ENCODE peak calls at places on chromosomes 3 and 15, in six cellular contexts. U is gastrocnemius medialis, R is left ventricle myocardium inferior, O is psoas muscle, J is GM23338, F is ovary. L is an unnamed sample.

GRCh38 chr3:52268036-52268435 is 10.4 kb downstream of the WDR82 start:
- DNase-seq in U (no peak), R (no peak), O (no peak), J (no peak), F (no peak), L (no peak)

GRCh38 chr15:57835119-57835518 is 128.6 kb downstream of the POLR2M start:
- DNase-seq in U (no peak), R (no peak), O (no peak), J (no peak), F (no peak), L (no peak)

GRCh38 chr15:69044899-69045298 is 30.4 kb downstream of the NOX5 start:
- DNase-seq in U (no peak), R (no peak), O (no peak), J (no peak), F (no peak), L (no peak)

GRCh38 chr15:92545996-92546395 is 109.6 kb downstream of the FAM174B start:
- DNase-seq in U (no peak), R (no peak), O (no peak), J (no peak), F (no peak), L (no peak)

GRCh38 chr15:69027976-69028518 is 13.6 kb downstream of the NOX5 start:
- DNase-seq in U (no peak), R (no peak), O (no peak), J (no peak), F (no peak), L (no peak)

GRCh38 chr3:39541917-39542329 is 74.4 kb downstream of the MOBP start:
- DNase-seq in U (no peak), R (no peak), O (no peak), J (peak; percentile 68), F (no peak), L (no peak)

GRCh38 chr3:143654906-143655305 is 193.4 kb downstream of the SLC9A9 start:
- DNase-seq in U (no peak), R (no peak), O (no peak), J (no peak), F (no peak), L (peak; percentile 47)

GRCh38 chr15:87743557-87743956 is 513.0 kb downstream of the NTRK3 start:
- DNase-seq in U (no peak), R (no peak), O (no peak), J (no peak), F (no peak), L (peak; percentile 31)

GRCh38 chr3:57252404-57252803 is 24.9 kb downstream of the APPL1 start:
- DNase-seq in U (peak; percentile 51), R (no peak), O (no peak), J (no peak), F (no peak), L (no peak)

GRCh38 chr3:112056451-112056929 is 22.0 kb downstream of the TMPRSS7 start:
- DNase-seq in U (no peak), R (no peak), O (no peak), J (no peak), F (no peak), L (no peak)

GRCh38 chr15:99976811-99977271 is 243.6 kb upstream of the LYSMD4 start:
- DNase-seq in U (no peak), R (no peak), O (peak; percentile 50), J (no peak), F (no peak), L (no peak)

GRCh38 chr15:83446904-83447708 is at the start of gene SH3GL3:
- DNase-seq in U (peak; percentile 35), R (peak; percentile 76), O (peak; percentile 84), J (peak; percentile 93), F (peak; percentile 49), L (no peak)

GRCh38 chr15:82165948-82166376 is 96.6 kb downstream of the EFL1 start:
- DNase-seq in U (no peak), R (no peak), O (no peak), J (no peak), F (no peak), L (no peak)

GRCh38 chr3:61146010-61146569 is 105.2 kb downstream of the FHIT start:
- DNase-seq in U (no peak), R (no peak), O (no peak), J (no peak), F (no peak), L (no peak)

GRCh38 chr3:120147072-120147871 is 53.0 kb upstream of the GSK3B start:
- DNase-seq in U (no peak), R (no peak), O (no peak), J (peak; percentile 65), F (no peak), L (no peak)

DNA sequence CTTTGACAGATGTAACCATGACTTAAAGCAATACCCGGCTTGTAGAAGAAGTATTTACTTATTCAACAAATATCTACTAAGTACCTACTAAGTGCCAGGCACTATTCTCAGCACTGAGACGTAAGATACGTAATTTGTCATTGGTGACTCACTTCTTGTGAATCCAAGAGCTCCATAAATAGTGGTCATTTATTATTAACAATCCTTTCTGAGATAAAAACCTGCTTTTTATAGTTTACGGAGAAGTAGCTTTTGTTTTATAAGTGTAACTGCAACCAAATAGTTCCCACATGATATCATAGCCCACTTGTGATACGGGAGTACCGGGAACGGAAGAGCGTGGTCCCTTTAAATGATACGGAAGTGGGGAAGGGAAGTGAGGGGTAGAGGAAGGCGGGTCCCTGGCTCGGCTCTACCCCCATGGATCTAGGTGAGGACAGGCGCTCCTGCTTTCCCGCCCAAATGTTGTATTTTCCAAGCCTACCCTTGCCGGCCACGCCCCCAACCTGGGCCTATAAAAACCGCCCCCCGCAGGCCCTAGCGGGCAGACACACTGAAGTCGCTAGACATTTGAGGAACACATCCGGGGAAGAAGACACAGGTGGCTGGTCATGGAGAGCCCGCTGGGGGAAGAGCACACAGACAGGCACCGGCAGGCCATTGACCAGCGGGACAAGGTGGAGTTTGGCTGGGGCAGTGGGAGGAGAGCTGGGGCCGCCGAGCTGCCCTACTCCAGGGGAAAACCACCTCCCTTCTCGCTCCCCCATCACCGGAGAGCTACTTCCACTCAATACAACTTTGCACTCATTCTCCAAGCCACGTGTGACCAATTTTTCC is at the start of gene SAMMSON:
- DNase-seq in U (no peak), R (no peak), O (no peak), J (peak; percentile 60), F (peak; percentile 84), L (no peak)
- TF ChIP-seq CTCF in U (no peak), R (no peak), O (no peak), J (no peak), F (no peak), L (no peak)

GRCh38 chr15:78757636-78757905 is 53.7 kb downstream of the ADAMTS7 start:
- DNase-seq in U (no peak), R (no peak), O (no peak), J (no peak), F (no peak), L (no peak)

GRCh38 chr15:78761891-78762385 is 49.3 kb downstream of the ADAMTS7 start:
- DNase-seq in U (peak; percentile 1), R (no peak), O (no peak), J (no peak), F (no peak), L (no peak)

GRCh38 chr15:78763796-78764241 is 47.4 kb downstream of the ADAMTS7 start:
- DNase-seq in U (peak; percentile 1), R (no peak), O (peak; percentile 53), J (no peak), F (no peak), L (no peak)

GRCh38 chr15:78763111-78763795 is 48.0 kb downstream of the ADAMTS7 start:
- DNase-seq in U (peak; percentile 1), R (no peak), O (peak; percentile 31), J (no peak), F (no peak), L (no peak)

DNA sequence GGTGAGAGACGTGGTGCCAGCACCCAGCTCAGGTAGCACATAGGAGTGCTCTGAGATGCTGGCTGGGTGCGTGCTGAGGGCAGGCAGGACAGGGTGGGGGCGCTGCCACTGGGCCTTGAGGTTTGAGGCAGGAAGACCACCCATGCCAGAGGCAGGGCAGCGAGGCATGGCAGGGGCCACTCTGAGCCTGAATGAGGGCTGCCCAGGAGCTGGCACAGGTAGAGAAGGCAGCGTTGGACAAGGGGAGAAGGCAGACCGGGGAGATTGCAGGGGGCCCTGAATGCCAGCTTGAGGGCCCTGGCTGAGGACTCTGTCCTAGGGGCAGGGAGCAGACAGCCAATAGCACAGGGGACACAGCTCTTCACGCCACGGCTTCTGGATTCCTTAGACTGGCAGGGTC is 50.2 kb downstream of the ADAMTS7 start:
- DNase-seq in U (peak; percentile 0), R (no peak), O (peak; percentile 43), J (no peak), F (no peak), L (no peak)
- H3K4me3 ChIP-seq in U (no peak overlapping the region), R (no peak overlapping the region), O (no peak overlapping the region), J (no peak overlapping the region), F (no peak overlapping the region), L (no peak overlapping the region)

DNA sequence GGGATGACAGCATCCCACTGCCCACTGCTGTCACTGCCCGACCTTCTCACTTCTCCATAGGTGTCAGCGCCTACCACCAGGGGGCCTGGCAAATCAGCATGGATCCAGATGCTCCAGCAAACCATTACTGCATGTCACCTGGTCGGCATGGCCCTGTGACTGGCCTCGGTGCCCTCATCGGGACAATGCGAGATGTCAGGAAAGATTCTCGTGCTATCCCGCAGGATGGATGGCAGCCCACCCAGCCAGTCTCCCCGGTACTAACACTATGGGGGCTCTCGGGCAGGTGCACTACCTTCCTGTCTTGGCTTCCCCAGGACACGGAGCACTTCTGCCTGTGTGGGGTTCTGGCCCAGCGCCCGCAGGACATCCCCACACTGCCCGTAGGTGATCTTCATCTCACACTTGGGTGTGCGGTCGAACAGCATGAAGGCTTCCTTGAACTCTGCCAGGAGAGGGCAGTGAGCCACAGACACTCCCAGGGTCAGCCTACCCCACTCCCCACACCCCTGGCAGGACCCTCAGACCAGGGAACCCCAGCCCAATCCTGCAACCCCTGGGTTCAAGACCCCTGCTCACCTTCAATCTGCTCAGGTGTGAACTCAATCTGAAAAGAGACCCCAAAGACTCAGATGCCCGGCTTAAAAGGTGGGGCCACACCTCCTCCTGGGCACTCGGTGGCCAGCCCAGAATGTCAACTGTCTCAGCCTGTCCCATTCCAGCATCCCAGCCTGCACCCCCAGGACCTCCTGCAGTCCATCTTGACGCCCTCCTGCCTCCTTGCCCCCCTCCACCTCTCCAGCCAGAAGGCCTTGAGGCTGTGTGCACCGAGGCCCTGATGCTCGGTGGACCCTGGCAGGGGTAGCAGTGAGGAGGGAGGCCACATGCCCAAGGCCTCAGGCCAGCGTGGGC is 2.6 kb downstream of the MYL3 start:
- DNase-seq in U (peak; percentile 12), R (peak; percentile 44), O (peak; percentile 80), J (peak; percentile 61), F (peak; percentile 7), L (no peak)
- TF ChIP-seq CTCF in U (peak; percentile 47), R (peak; percentile 58), O (peak; percentile 42), J (peak; percentile 63), F (no peak), L (peak; percentile 64)

DNA sequence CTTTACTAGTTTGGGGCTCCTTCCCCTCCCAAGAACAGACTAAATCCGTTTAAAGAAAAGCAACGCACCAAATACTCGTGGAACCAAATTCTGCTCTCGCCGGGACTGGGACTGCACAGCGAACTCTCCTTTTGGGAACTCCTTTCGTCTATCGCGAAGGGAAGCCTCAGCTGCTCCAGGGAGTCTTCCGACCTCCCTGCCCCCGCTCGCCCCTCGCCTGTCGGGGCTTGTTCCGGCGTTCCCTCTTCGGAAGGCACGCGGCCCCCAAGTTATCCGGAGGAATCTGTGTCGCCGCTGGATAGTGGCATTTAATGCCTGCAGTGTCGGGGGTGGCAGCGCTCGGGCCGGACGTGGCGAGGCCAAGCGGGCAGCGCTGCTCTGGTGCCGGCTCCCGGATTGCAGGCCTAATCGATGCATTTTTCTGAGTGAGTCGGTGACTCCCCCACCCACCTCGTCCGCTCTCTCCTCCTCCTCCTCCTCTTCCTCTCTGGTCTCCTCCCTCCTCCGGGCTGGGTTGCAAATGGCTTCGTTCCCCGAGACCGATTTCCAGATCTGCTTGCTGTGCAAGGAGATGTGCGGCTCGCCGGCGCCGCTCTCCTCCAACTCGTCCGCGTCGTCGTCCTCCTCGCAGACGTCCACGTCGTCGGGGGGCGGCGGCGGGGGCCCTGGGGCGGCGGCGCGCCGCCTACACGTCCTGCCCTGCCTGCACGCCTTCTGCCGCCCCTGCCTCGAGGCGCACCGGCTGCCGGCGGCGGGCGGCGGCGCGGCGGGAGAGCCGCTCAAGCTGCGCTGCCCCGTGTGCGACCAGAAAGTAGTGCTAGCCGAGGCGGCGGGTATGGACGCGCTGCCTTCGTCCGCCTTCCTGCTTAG is at the start of gene TRIM71:
- DNase-seq in U (no peak), R (no peak), O (no peak), J (no peak), F (no peak), L (no peak)
- H3K4me3 ChIP-seq in U (peak within 1 kb of the TSS; percentile 33), R (peak within 1 kb of the TSS; percentile 64), O (peak within 1 kb of the TSS; percentile 60), J (peak within 1 kb of the TSS; percentile 100), F (no peak within 1 kb of the TSS), L (peak within 1 kb of the TSS; percentile 72)

L was measured in epithelial cell of proximal tubule.